ENCODE peak calls at places on chromosomes 3 and 15, in nine cellular contexts. One of them, this sample, is unnamed.

GRCh38 chr3:171327441-171328174 is 132.6 kb downstream of the TNIK start:
- DNase-seq in AG04449: no peak
- DNase-seq in colonic mucosa: no peak
- DNase-seq in A549: no peak
- DNase-seq in glutamatergic neuron: no peak
- DNase-seq in left ventricle myocardium inferior: no peak
- DNase-seq in fibroblast of pulmonary artery: no peak
- DNase-seq in progenitor cell of endocrine pancreas: no peak
- DNase-seq in heart left ventricle: no peak
- DNase-seq in this sample: no peak

GRCh38 chr15:81575436-81576123 is 201.6 kb upstream of the TMC3 start:
- DNase-seq in colonic mucosa: no peak
- DNase-seq in A549: no peak
- DNase-seq in progenitor cell of endocrine pancreas: no peak
- DNase-seq in fibroblast of pulmonary artery: peak
- DNase-seq in glutamatergic neuron: no peak
- DNase-seq in left ventricle myocardium inferior: no peak
- DNase-seq in heart left ventricle: peak
- DNase-seq in AG04449: no peak
- DNase-seq in this sample: no peak

GRCh38 chr15:89808160-89808870 is 6.3 kb downstream of the ANPEP start:
- DNase-seq in fibroblast of pulmonary artery: no peak
- DNase-seq in progenitor cell of endocrine pancreas: no peak
- DNase-seq in heart left ventricle: no peak
- DNase-seq in A549: no peak
- DNase-seq in glutamatergic neuron: no peak
- DNase-seq in AG04449: no peak
- DNase-seq in left ventricle myocardium inferior: no peak
- DNase-seq in colonic mucosa: no peak
- DNase-seq in this sample: no peak

GRCh38 chr15:68440136-68440535 is 8.2 kb upstream of the ITGA11 start:
- DNase-seq in glutamatergic neuron: no peak
- DNase-seq in progenitor cell of endocrine pancreas: no peak
- DNase-seq in left ventricle myocardium inferior: no peak
- DNase-seq in A549: no peak
- DNase-seq in AG04449: no peak
- DNase-seq in heart left ventricle: no peak
- DNase-seq in colonic mucosa: no peak
- DNase-seq in fibroblast of pulmonary artery: no peak
- DNase-seq in this sample: no peak

GRCh38 chr15:52150878-52151277 is 38.3 kb upstream of the BCL2L10 start:
- DNase-seq in fibroblast of pulmonary artery: no peak
- DNase-seq in progenitor cell of endocrine pancreas: no peak
- DNase-seq in heart left ventricle: no peak
- DNase-seq in glutamatergic neuron: no peak
- DNase-seq in A549: no peak
- DNase-seq in colonic mucosa: no peak
- DNase-seq in AG04449: no peak
- DNase-seq in left ventricle myocardium inferior: no peak
- DNase-seq in this sample: no peak

GRCh38 chr3:158434412-158435038 is 136.5 kb upstream of the MLF1 start:
- DNase-seq in fibroblast of pulmonary artery: peak
- DNase-seq in A549: peak
- DNase-seq in heart left ventricle: peak
- DNase-seq in glutamatergic neuron: peak
- DNase-seq in progenitor cell of endocrine pancreas: peak
- DNase-seq in colonic mucosa: peak
- DNase-seq in AG04449: peak
- DNase-seq in left ventricle myocardium inferior: no peak
- DNase-seq in this sample: peak

GRCh38 chr15:31147943-31148621 is 46.6 kb upstream of the TRPM1 start:
- DNase-seq in glutamatergic neuron: peak
- DNase-seq in A549: no peak
- DNase-seq in left ventricle myocardium inferior: no peak
- DNase-seq in colonic mucosa: no peak
- DNase-seq in fibroblast of pulmonary artery: no peak
- DNase-seq in heart left ventricle: no peak
- DNase-seq in progenitor cell of endocrine pancreas: no peak
- DNase-seq in AG04449: no peak
- DNase-seq in this sample: no peak

GRCh38 chr3:127566801-127567200 is 23.7 kb downstream of the TPRA1 start:
- DNase-seq in fibroblast of pulmonary artery: no peak
- DNase-seq in heart left ventricle: no peak
- DNase-seq in colonic mucosa: no peak
- DNase-seq in progenitor cell of endocrine pancreas: no peak
- DNase-seq in glutamatergic neuron: no peak
- DNase-seq in left ventricle myocardium inferior: no peak
- DNase-seq in AG04449: no peak
- DNase-seq in A549: no peak
- DNase-seq in this sample: no peak

GRCh38 chr3:8667429-8668091 is 23.0 kb upstream of the SSUH2 start:
- DNase-seq in A549: no peak
- DNase-seq in left ventricle myocardium inferior: no peak
- DNase-seq in colonic mucosa: no peak
- DNase-seq in progenitor cell of endocrine pancreas: no peak
- DNase-seq in glutamatergic neuron: no peak
- DNase-seq in AG04449: no peak
- DNase-seq in heart left ventricle: no peak
- DNase-seq in fibroblast of pulmonary artery: no peak
- DNase-seq in this sample: no peak

GRCh38 chr3:195095704-195096036 is 175.3 kb downstream of the XXYLT1 start:
- DNase-seq in AG04449: no peak
- DNase-seq in heart left ventricle: no peak
- DNase-seq in glutamatergic neuron: peak
- DNase-seq in fibroblast of pulmonary artery: no peak
- DNase-seq in colonic mucosa: no peak
- DNase-seq in left ventricle myocardium inferior: peak
- DNase-seq in A549: no peak
- DNase-seq in progenitor cell of endocrine pancreas: no peak
- DNase-seq in this sample: no peak

GRCh38 chr3:124258057-124258500 is 266.2 kb upstream of the ROPN1 start:
- DNase-seq in A549: peak
- DNase-seq in left ventricle myocardium inferior: no peak
- DNase-seq in fibroblast of pulmonary artery: peak
- DNase-seq in glutamatergic neuron: no peak
- DNase-seq in heart left ventricle: no peak
- DNase-seq in AG04449: no peak
- DNase-seq in colonic mucosa: no peak
- DNase-seq in progenitor cell of endocrine pancreas: no peak
- DNase-seq in this sample: no peak

GRCh38 chr3:197592361-197593045 is 36.7 kb upstream of the BDH1 start:
- DNase-seq in AG04449: no peak
- DNase-seq in progenitor cell of endocrine pancreas: no peak
- DNase-seq in glutamatergic neuron: no peak
- DNase-seq in A549: no peak
- DNase-seq in fibroblast of pulmonary artery: no peak
- DNase-seq in colonic mucosa: no peak
- DNase-seq in left ventricle myocardium inferior: no peak
- DNase-seq in heart left ventricle: no peak
- DNase-seq in this sample: no peak

GRCh38 chr3:10804183-10804648 is 11.8 kb upstream of the SLC6A11 start:
- DNase-seq in colonic mucosa: no peak
- DNase-seq in fibroblast of pulmonary artery: no peak
- DNase-seq in progenitor cell of endocrine pancreas: no peak
- DNase-seq in left ventricle myocardium inferior: no peak
- DNase-seq in heart left ventricle: no peak
- DNase-seq in A549: no peak
- DNase-seq in glutamatergic neuron: no peak
- DNase-seq in AG04449: no peak
- DNase-seq in this sample: no peak

GRCh38 chr15:81215983-81216382 is 19.3 kb downstream of the IL16 start:
- DNase-seq in left ventricle myocardium inferior: no peak
- DNase-seq in colonic mucosa: no peak
- DNase-seq in glutamatergic neuron: no peak
- DNase-seq in fibroblast of pulmonary artery: no peak
- DNase-seq in AG04449: no peak
- DNase-seq in heart left ventricle: no peak
- DNase-seq in A549: no peak
- DNase-seq in progenitor cell of endocrine pancreas: no peak
- DNase-seq in this sample: no peak

GRCh38 chr3:156693166-156693565 is 18.8 kb downstream of the TIPARP start:
- DNase-seq in fibroblast of pulmonary artery: peak
- DNase-seq in colonic mucosa: no peak
- DNase-seq in progenitor cell of endocrine pancreas: no peak
- DNase-seq in glutamatergic neuron: no peak
- DNase-seq in AG04449: no peak
- DNase-seq in left ventricle myocardium inferior: no peak
- DNase-seq in A549: no peak
- DNase-seq in heart left ventricle: no peak
- DNase-seq in this sample: no peak

GRCh38 chr15:89385596-89386242 is 51.1 kb upstream of the POLG start:
- DNase-seq in left ventricle myocardium inferior: no peak
- DNase-seq in AG04449: no peak
- DNase-seq in glutamatergic neuron: no peak
- DNase-seq in A549: no peak
- DNase-seq in fibroblast of pulmonary artery: no peak
- DNase-seq in progenitor cell of endocrine pancreas: no peak
- DNase-seq in heart left ventricle: no peak
- DNase-seq in colonic mucosa: no peak
- DNase-seq in this sample: no peak

GRCh38 chr15:73751481-73751880 is 1.7 kb downstream of the INSYN1 start:
- DNase-seq in AG04449: no peak
- DNase-seq in left ventricle myocardium inferior: no peak
- DNase-seq in glutamatergic neuron: peak
- DNase-seq in progenitor cell of endocrine pancreas: no peak
- DNase-seq in colonic mucosa: no peak
- DNase-seq in A549: no peak
- DNase-seq in heart left ventricle: no peak
- DNase-seq in fibroblast of pulmonary artery: no peak
- DNase-seq in this sample: no peak

GRCh38 chr15:77688270-77689058 is 55.8 kb upstream of the LINGO1 start:
- DNase-seq in progenitor cell of endocrine pancreas: no peak
- DNase-seq in AG04449: no peak
- DNase-seq in left ventricle myocardium inferior: no peak
- DNase-seq in heart left ventricle: no peak
- DNase-seq in glutamatergic neuron: no peak
- DNase-seq in colonic mucosa: no peak
- DNase-seq in A549: no peak
- DNase-seq in fibroblast of pulmonary artery: no peak
- DNase-seq in this sample: no peak

DNA sequence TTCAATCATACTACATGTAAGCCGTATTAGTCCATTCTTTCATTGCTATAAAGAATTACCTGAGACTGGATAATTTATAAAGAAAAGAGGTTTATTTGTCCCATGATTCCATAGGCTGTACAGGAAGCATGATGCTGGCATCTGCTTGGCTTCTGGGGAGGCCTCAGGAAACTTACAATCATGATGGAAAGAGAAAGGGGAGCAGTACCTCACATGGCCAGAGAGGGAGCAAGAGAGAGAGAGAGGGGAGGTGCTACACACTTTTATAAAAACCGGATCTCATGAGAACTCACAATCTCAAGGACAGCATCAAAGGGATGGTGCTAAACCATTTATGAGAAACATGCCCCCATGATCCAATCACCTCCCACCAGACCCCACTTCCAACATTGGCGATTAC is 14.3 kb upstream of the CLASP2 start:
- DNase-seq in fibroblast of pulmonary artery: no peak
- DNase-seq in A549: peak
- DNase-seq in glutamatergic neuron: no peak
- DNase-seq in left ventricle myocardium inferior: no peak
- DNase-seq in heart left ventricle: no peak
- DNase-seq in progenitor cell of endocrine pancreas: no peak
- DNase-seq in AG04449: no peak
- DNase-seq in colonic mucosa: no peak
- DNase-seq in this sample: no peak
- TF ChIP-seq CTCF in fibroblast of pulmonary artery: peak
- TF ChIP-seq CTCF in A549: no peak
- TF ChIP-seq CTCF in glutamatergic neuron: peak
- TF ChIP-seq CTCF in left ventricle myocardium inferior: no peak
- TF ChIP-seq CTCF in heart left ventricle: no peak
- TF ChIP-seq CTCF in progenitor cell of endocrine pancreas: peak
- TF ChIP-seq CTCF in AG04449: no peak
- TF ChIP-seq CTCF in colonic mucosa: no peak
- TF ChIP-seq CTCF in this sample: no peak

GRCh38 chr3:41863024-41863423 is 98.9 kb downstream of the ULK4 start:
- DNase-seq in colonic mucosa: no peak
- DNase-seq in progenitor cell of endocrine pancreas: no peak
- DNase-seq in A549: peak
- DNase-seq in fibroblast of pulmonary artery: no peak
- DNase-seq in AG04449: no peak
- DNase-seq in glutamatergic neuron: no peak
- DNase-seq in heart left ventricle: no peak
- DNase-seq in left ventricle myocardium inferior: no peak
- DNase-seq in this sample: no peak
- TF ChIP-seq CTCF in colonic mucosa: no peak
- TF ChIP-seq CTCF in progenitor cell of endocrine pancreas: peak
- TF ChIP-seq CTCF in A549: no peak
- TF ChIP-seq CTCF in fibroblast of pulmonary artery: peak
- TF ChIP-seq CTCF in AG04449: no peak
- TF ChIP-seq CTCF in glutamatergic neuron: no peak
- TF ChIP-seq CTCF in heart left ventricle: no peak
- TF ChIP-seq CTCF in left ventricle myocardium inferior: no peak
- TF ChIP-seq CTCF in this sample: no peak

GRCh38 chr3:29771602-29772001 is 490.7 kb downstream of the RBMS3 start:
- DNase-seq in glutamatergic neuron: no peak
- DNase-seq in colonic mucosa: no peak
- DNase-seq in heart left ventricle: no peak
- DNase-seq in A549: no peak
- DNase-seq in fibroblast of pulmonary artery: no peak
- DNase-seq in AG04449: no peak
- DNase-seq in progenitor cell of endocrine pancreas: no peak
- DNase-seq in left ventricle myocardium inferior: no peak
- DNase-seq in this sample: no peak

GRCh38 chr3:29772436-29772835 is 491.6 kb downstream of the RBMS3 start:
- DNase-seq in colonic mucosa: no peak
- DNase-seq in fibroblast of pulmonary artery: no peak
- DNase-seq in glutamatergic neuron: no peak
- DNase-seq in progenitor cell of endocrine pancreas: no peak
- DNase-seq in A549: no peak
- DNase-seq in left ventricle myocardium inferior: no peak
- DNase-seq in AG04449: no peak
- DNase-seq in heart left ventricle: no peak
- DNase-seq in this sample: no peak

GRCh38 chr3:29773481-29773880 is 492.6 kb downstream of the RBMS3 start:
- DNase-seq in A549: no peak
- DNase-seq in progenitor cell of endocrine pancreas: no peak
- DNase-seq in AG04449: no peak
- DNase-seq in fibroblast of pulmonary artery: no peak
- DNase-seq in left ventricle myocardium inferior: no peak
- DNase-seq in heart left ventricle: no peak
- DNase-seq in colonic mucosa: no peak
- DNase-seq in glutamatergic neuron: no peak
- DNase-seq in this sample: no peak

GRCh38 chr3:29777869-29778268 is 497.0 kb downstream of the RBMS3 start:
- DNase-seq in A549: no peak
- DNase-seq in fibroblast of pulmonary artery: no peak
- DNase-seq in AG04449: no peak
- DNase-seq in glutamatergic neuron: no peak
- DNase-seq in progenitor cell of endocrine pancreas: no peak
- DNase-seq in heart left ventricle: no peak
- DNase-seq in colonic mucosa: no peak
- DNase-seq in left ventricle myocardium inferior: no peak
- DNase-seq in this sample: no peak

GRCh38 chr3:29775352-29775751 is 494.5 kb downstream of the RBMS3 start:
- DNase-seq in fibroblast of pulmonary artery: peak
- DNase-seq in A549: no peak
- DNase-seq in heart left ventricle: no peak
- DNase-seq in glutamatergic neuron: no peak
- DNase-seq in progenitor cell of endocrine pancreas: no peak
- DNase-seq in colonic mucosa: no peak
- DNase-seq in left ventricle myocardium inferior: no peak
- DNase-seq in AG04449: peak
- DNase-seq in this sample: no peak
- TF ChIP-seq CTCF in fibroblast of pulmonary artery: no peak
- TF ChIP-seq CTCF in A549: no peak
- TF ChIP-seq CTCF in heart left ventricle: no peak
- TF ChIP-seq CTCF in glutamatergic neuron: no peak
- TF ChIP-seq CTCF in progenitor cell of endocrine pancreas: no peak
- TF ChIP-seq CTCF in colonic mucosa: no peak
- TF ChIP-seq CTCF in left ventricle myocardium inferior: no peak
- TF ChIP-seq CTCF in AG04449: no peak
- TF ChIP-seq CTCF in this sample: no peak

GRCh38 chr3:159819676-159820075 is 169.0 kb upstream of the IL12A start:
- DNase-seq in heart left ventricle: no peak
- DNase-seq in A549: no peak
- DNase-seq in progenitor cell of endocrine pancreas: no peak
- DNase-seq in left ventricle myocardium inferior: no peak
- DNase-seq in colonic mucosa: no peak
- DNase-seq in glutamatergic neuron: no peak
- DNase-seq in AG04449: no peak
- DNase-seq in fibroblast of pulmonary artery: no peak
- DNase-seq in this sample: no peak
- TF ChIP-seq CTCF in heart left ventricle: no peak
- TF ChIP-seq CTCF in A549: no peak
- TF ChIP-seq CTCF in progenitor cell of endocrine pancreas: no peak
- TF ChIP-seq CTCF in left ventricle myocardium inferior: no peak
- TF ChIP-seq CTCF in colonic mucosa: no peak
- TF ChIP-seq CTCF in glutamatergic neuron: no peak
- TF ChIP-seq CTCF in AG04449: no peak
- TF ChIP-seq CTCF in fibroblast of pulmonary artery: no peak
- TF ChIP-seq CTCF in this sample: no peak

This sample was measured in GM20000.